ENCODE peak calls at places on chromosome 13, in five cellular contexts. R is anterior cingulate cortex; L is activated CD4-positive, CD25-positive, alpha-beta regulatory T cell; M is fibroblast of the aortic adventitia; Z is psoas muscle. Q is an unnamed sample.

GRCh38 chr13:34076319-34076718 is 258.4 kb downstream of the RFC3 start:
- DNase-seq in R (no peak), L (no peak), M (peak), Z (no peak), Q (no peak)

GRCh38 chr13:49858183-49858856 is 65.8 kb upstream of the KPNA3 start:
- DNase-seq in R (no peak), L (no peak), M (peak), Z (no peak), Q (peak)

GRCh38 chr13:98307392-98307743 is 130.3 kb upstream of the RNF113B start:
- DNase-seq in R (no peak), L (no peak), M (no peak), Z (no peak), Q (no peak)

GRCh38 chr13:100506154-100506553 is 82.4 kb downstream of the GGACT start:
- DNase-seq in R (no peak), L (no peak), M (no peak), Z (no peak), Q (no peak)

GRCh38 chr13:83666126-83666525 is 216.1 kb downstream of the SLITRK1 start:
- DNase-seq in R (no peak), L (no peak), M (peak), Z (no peak), Q (no peak)

GRCh38 chr13:99484405-99484981 is 16.8 kb upstream of the TM9SF2 start:
- DNase-seq in R (no peak), L (no peak), M (peak), Z (no peak), Q (peak)

GRCh38 chr13:21060063-21060826 is 1.1 kb downstream of the LATS2 start:
- DNase-seq in R (no peak), L (no peak), M (peak), Z (peak), Q (no peak)

GRCh38 chr13:45107539-45107938 is 12.8 kb upstream of the GTF2F2 start:
- DNase-seq in R (no peak), L (no peak), M (no peak), Z (no peak), Q (no peak)

GRCh38 chr13:40779796-40780285 is 8.9 kb upstream of the MRPS31 start:
- DNase-seq in R (no peak), L (no peak), M (no peak), Z (no peak), Q (no peak)

GRCh38 chr13:104584481-104584880 is 1518.3 kb upstream of the SLC10A2 start:
- DNase-seq in R (no peak), L (no peak), M (no peak), Z (no peak), Q (no peak)

GRCh38 chr13:61410669-61411297 is 4.9 kb downstream of the PCDH20 start:
- DNase-seq in R (no peak), L (no peak), M (peak), Z (no peak), Q (no peak)

GRCh38 chr13:41547253-41548000 is 90.1 kb downstream of the RGCC start:
- DNase-seq in R (peak), L (no peak), M (peak), Z (peak), Q (no peak)

GRCh38 chr13:33025220-33025744 is 9.1 kb downstream of the KL start:
- DNase-seq in R (no peak), L (no peak), M (no peak), Z (no peak), Q (no peak)

GRCh38 chr13:95745289-95745688 is 68.3 kb downstream of the DNAJC3 start:
- DNase-seq in R (no peak), L (no peak), M (no peak), Z (peak), Q (no peak)

GRCh38 chr13:39023316-39023715 is 14.6 kb downstream of the PROSER1 start:
- DNase-seq in R (no peak), L (no peak), M (peak), Z (no peak), Q (no peak)

GRCh38 chr13:27481766-27482165 is 31.4 kb upstream of the MTIF3 start:
- DNase-seq in R (no peak), L (no peak), M (peak), Z (no peak), Q (no peak)

GRCh38 chr13:59356607-59357006 is 807.1 kb downstream of the DIAPH3 start:
- DNase-seq in R (no peak), L (no peak), M (peak), Z (peak), Q (no peak)

GRCh38 chr13:53781941-53782340 is 753.3 kb downstream of the OLFM4 start:
- DNase-seq in R (no peak), L (no peak), M (no peak), Z (no peak), Q (no peak)

GRCh38 chr13:111394211-111394922 is 73.9 kb downstream of the TEX29 start:
- DNase-seq in R (no peak), L (no peak), M (no peak), Z (no peak), Q (no peak)

Q was measured in GM04503.